ENCODE peak calls at places on chromosomes 12 and 14, in ten cellular contexts. T is breast epithelium; V is left ventricle myocardium inferior; U is naive thymus-derived CD4-positive, alpha-beta T cell; E is GM10248; H is aorta; J is GM23338; W is substantia nigra; A is CD8-positive, alpha-beta T cell; L is NCI-H2081. I is an unnamed sample.

GRCh38 chr14:71148627-71149026 is 241.4 kb downstream of the PCNX1 start:
- DNase-seq in U (no peak), L (no peak), W (no peak), E (no peak), J (no peak), T (no peak), V (no peak), H (no peak), A (no peak), I (no peak)

GRCh38 chr12:10406725-10407124 is 2.8 kb downstream of the KLRC4 start:
- DNase-seq in W (no peak), T (no peak), V (no peak), U (no peak), L (no peak), A (no peak), J (no peak), H (no peak), E (no peak), I (no peak)

GRCh38 chr12:65415826-65416225 is 137.3 kb downstream of the MSRB3 start:
- DNase-seq in U (no peak), T (no peak), V (no peak), W (no peak), J (no peak), A (no peak), L (no peak), E (no peak), H (no peak), I (no peak)

GRCh38 chr12:125186471-125187147 is 121.4 kb downstream of the AACS start:
- DNase-seq in L (no peak), T (no peak), J (peak; percentile 51), A (no peak), V (no peak), U (no peak), H (peak; percentile 77), E (no peak), W (no peak), I (peak; percentile 67)

GRCh38 chr14:90726656-90727055 is 89.6 kb downstream of the TTC7B start:
- DNase-seq in H (no peak), V (no peak), U (no peak), E (no peak), T (peak; percentile 55), J (peak; percentile 60), A (no peak), L (peak; percentile 6), W (peak; percentile 61), I (peak; percentile 66)

GRCh38 chr12:116813271-116814041 is 67.8 kb downstream of the HRK start:
- DNase-seq in W (no peak), H (no peak), E (no peak), T (peak; percentile 46), J (no peak), L (no peak), V (no peak), U (no peak), A (no peak), I (no peak)

GRCh38 chr12:106303202-106303820 is 778 bp downstream of the TCP11L2 start:
- DNase-seq in H (peak; percentile 94), U (peak; percentile 88), W (peak; percentile 67), J (peak; percentile 92), T (peak; percentile 80), E (peak; percentile 56), V (peak; percentile 93), L (peak; percentile 62), A (peak; percentile 95), I (peak; percentile 92)

GRCh38 chr12:51357374-51358047 is 11.0 kb upstream of the CELA1 start:
- DNase-seq in T (no peak), U (no peak), H (no peak), E (no peak), L (no peak), J (no peak), W (no peak), A (no peak), V (no peak), I (no peak)

GRCh38 chr12:112182499-112182898 is 57.1 kb downstream of the TRAFD1 start:
- DNase-seq in V (no peak), E (peak; percentile 45), H (peak; percentile 59), L (no peak), U (no peak), T (peak; percentile 40), W (peak; percentile 93), J (no peak), A (no peak), I (no peak)

GRCh38 chr12:12804011-12804410 is 9.1 kb upstream of the DDX47 start:
- DNase-seq in U (no peak), V (no peak), H (no peak), A (no peak), T (no peak), E (no peak), J (no peak), L (no peak), W (no peak), I (no peak)

GRCh38 chr12:71183018-71183417 is 25.2 kb upstream of the TSPAN8 start:
- DNase-seq in E (no peak), T (no peak), H (no peak), U (no peak), J (no peak), W (no peak), V (no peak), L (no peak), A (no peak), I (no peak)

GRCh38 chr12:21190016-21190415 is 59.0 kb downstream of the SLCO1B1 start:
- DNase-seq in J (no peak), L (no peak), T (no peak), E (no peak), A (no peak), H (no peak), W (no peak), U (no peak), V (no peak), I (no peak)

I was measured in AG20443.